ENCODE peak calls at places on chromosomes 11 and 22, in four cellular contexts. T, E, L and R are unnamed samples.

GRCh38 chr11:65958306-65958705 is 3.2 kb upstream of the SART1 start:
- DNase-seq in T (no peak), E (no peak), L (no peak), R (no peak)

GRCh38 chr11:26076591-26076990 is 255.3 kb upstream of the ANO3 start:
- DNase-seq in T (no peak), E (no peak), L (no peak), R (no peak)

GRCh38 chr11:29306527-29306926 is 710.3 kb downstream of the KCNA4 start:
- DNase-seq in T (no peak), E (no peak), L (no peak), R (no peak)

GRCh38 chr22:25420925-25421904 is 143.3 kb upstream of the GRK3 start:
- DNase-seq in T (no peak), E (peak), L (peak), R (no peak)

GRCh38 chr11:127074151-127074761 is 73.7 kb upstream of the KIRREL3 start:
- DNase-seq in T (peak), E (peak), L (no peak), R (no peak)

GRCh38 chr22:19762315-19763140 is 1.9 kb downstream of the TBX1 start:
- DNase-seq in T (no peak), E (no peak), L (peak), R (no peak)

GRCh38 chr22:29370556-29370955 is 17.8 kb downstream of the AP1B1 start:
- DNase-seq in T (no peak), E (no peak), L (peak), R (no peak)

GRCh38 chr11:13644997-13645667 is 23.3 kb upstream of the FAR1 start:
- DNase-seq in T (no peak), E (no peak), L (no peak), R (no peak)

GRCh38 chr11:20003357-20003756 is 156.9 kb downstream of the DBX1 start:
- DNase-seq in T (no peak), E (no peak), L (no peak), R (no peak)

GRCh38 chr11:69529001-69529400 is 47.5 kb downstream of the LINC01488 start:
- DNase-seq in T (no peak), E (no peak), L (no peak), R (no peak)

GRCh38 chr11:115462004-115462541 is 42.1 kb downstream of the CADM1 start:
- DNase-seq in T (no peak), E (no peak), L (no peak), R (no peak)

GRCh38 chr11:67483901-67484665 is 1.3 kb downstream of the AIP start:
- DNase-seq in T (no peak), E (no peak), L (no peak), R (no peak)

GRCh38 chr11:78350646-78351165 is 66.9 kb downstream of the GAB2 start:
- DNase-seq in T (no peak), E (no peak), L (no peak), R (peak)

GRCh38 chr11:66051371-66051765 is 796 bp upstream of the SF3B2 start:
- DNase-seq in T (no peak), E (no peak), L (no peak), R (no peak)

GRCh38 chr11:121688860-121689614 is 236.3 kb upstream of the SORL1-AS1 start:
- DNase-seq in T (peak), E (no peak), L (no peak), R (no peak)

GRCh38 chr11:34890089-34890488 is 26.1 kb downstream of the APIP start:
- DNase-seq in T (no peak), E (no peak), L (no peak), R (no peak)

GRCh38 chr22:42217752-42218280 is 52.6 kb downstream of the TCF20 start:
- DNase-seq in T (no peak), E (no peak), L (no peak), R (no peak)

GRCh38 chr11:110797453-110797852 is 85.2 kb upstream of the ARHGAP20 start:
- DNase-seq in T (no peak), E (no peak), L (no peak), R (peak)

GRCh38 chr11:68938088-68938487 is 34.4 kb downstream of the IGHMBP2 start:
- DNase-seq in T (no peak), E (no peak), L (no peak), R (no peak)

GRCh38 chr11:17923213-17923612 is 89.6 kb downstream of the SERGEF start:
- DNase-seq in T (no peak), E (no peak), L (no peak), R (no peak)

GRCh38 chr11:45988922-45989321 is 66.5 kb downstream of the LARGE2 start:
- DNase-seq in T (no peak), E (no peak), L (no peak), R (no peak)

GRCh38 chr11:118530683-118531596 is at the start of gene TMEM25:
- DNase-seq in T (peak), E (peak), L (peak), R (no peak)

GRCh38 chr11:75242722-75243600 is 2.4 kb downstream of the TPBGL start:
- DNase-seq in T (no peak), E (peak), L (no peak), R (no peak)

GRCh38 chr11:61516675-61517516 is 8.3 kb downstream of the LRRC10B start:
- DNase-seq in T (peak), E (peak), L (peak), R (no peak)

GRCh38 chr11:102603576-102603975 is 21.6 kb downstream of the MMP20 start:
- DNase-seq in T (no peak), E (no peak), L (no peak), R (no peak)

GRCh38 chr22:38203090-38203810 is 1.5 kb downstream of the MAFF start:
- DNase-seq in T (peak), E (peak), L (peak), R (no peak)

GRCh38 chr22:35631597-35631996 is 14.5 kb upstream of the MB start:
- DNase-seq in T (peak), E (peak), L (peak), R (no peak)

GRCh38 chr11:129417458-129417857 is 41.8 kb downstream of the BARX2 start:
- DNase-seq in T (no peak), E (no peak), L (no peak), R (no peak)

GRCh38 chr11:19980957-19981669 is 179.2 kb downstream of the DBX1 start:
- DNase-seq in T (peak), E (peak), L (no peak), R (no peak)

GRCh38 chr11:75162954-75163353 is 12.0 kb downstream of the SLCO2B1 start:
- DNase-seq in T (no peak), E (no peak), L (no peak), R (no peak)

GRCh38 chr11:114082415-114082748 is 22.9 kb downstream of the ZBTB16 start:
- DNase-seq in T (peak), E (no peak), L (no peak), R (peak)

GRCh38 chr11:114080769-114081168 is 21.3 kb downstream of the ZBTB16 start:
- DNase-seq in T (no peak), E (no peak), L (no peak), R (no peak)

GRCh38 chr11:114080219-114080618 is 20.7 kb downstream of the ZBTB16 start:
- DNase-seq in T (no peak), E (no peak), L (no peak), R (peak)

GRCh38 chr11:114082767-114083181 is 23.3 kb downstream of the ZBTB16 start:
- DNase-seq in T (no peak), E (no peak), L (no peak), R (peak)

GRCh38 chr11:114081641-114082414 is 22.3 kb downstream of the ZBTB16 start:
- DNase-seq in T (no peak), E (no peak), L (no peak), R (no peak)
- TF ChIP-seq GABPA in T (no peak), E (no peak), L (no peak), R (no peak)

DNA sequence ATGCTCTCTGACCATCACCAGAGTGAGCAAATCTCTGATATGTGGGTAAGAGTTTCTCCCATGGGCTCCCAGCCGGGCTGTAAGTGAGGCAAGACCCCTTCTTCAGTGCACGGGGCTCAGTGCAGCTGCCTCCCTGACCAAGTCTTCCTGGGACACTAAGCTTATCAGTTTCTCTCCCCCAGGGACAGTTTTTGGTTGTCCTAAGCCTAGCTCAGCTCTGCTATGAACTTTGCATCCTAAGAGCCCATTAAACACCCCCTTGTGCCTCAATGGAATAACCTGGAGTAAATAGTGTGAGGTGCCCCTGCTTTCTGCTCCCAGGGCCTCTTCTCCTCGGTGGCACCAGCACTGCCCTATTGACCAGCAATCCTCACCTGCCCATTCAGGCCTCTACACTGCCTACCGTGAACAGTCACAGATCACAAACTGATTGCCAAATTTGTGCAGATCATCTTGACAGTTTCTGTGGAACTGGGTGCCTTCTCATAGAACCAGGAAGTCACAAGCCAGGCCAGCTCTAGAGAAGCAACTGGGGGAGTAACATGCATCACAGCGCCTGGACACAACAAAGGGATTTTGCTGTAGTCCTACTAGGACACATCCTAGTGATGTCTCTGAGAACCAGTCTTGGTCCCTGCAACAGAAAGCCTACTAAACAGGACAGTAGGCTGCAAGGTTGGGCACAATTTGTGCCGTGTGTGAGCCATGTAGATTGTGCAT is 19.5 kb upstream of the IGLL5 start:
- DNase-seq in T (no peak), E (no peak), L (no peak), R (no peak)
- TF ChIP-seq GABPA in T (no peak), E (no peak), L (no peak), R (no peak)

GRCh38 chr22:32843300-32843699 is 41.8 kb downstream of the TIMP3 start:
- DNase-seq in T (no peak), E (no peak), L (no peak), R (no peak)

GRCh38 chr22:32839776-32840571 is 38.5 kb downstream of the TIMP3 start:
- DNase-seq in T (no peak), E (peak), L (no peak), R (no peak)

GRCh38 chr22:32844251-32844650 is 42.7 kb downstream of the TIMP3 start:
- DNase-seq in T (no peak), E (no peak), L (no peak), R (no peak)

GRCh38 chr22:32841175-32841574 is 39.7 kb downstream of the TIMP3 start:
- DNase-seq in T (no peak), E (no peak), L (no peak), R (no peak)

GRCh38 chr22:32842486-32842885 is 41.0 kb downstream of the TIMP3 start:
- DNase-seq in T (no peak), E (no peak), L (no peak), R (no peak)
- TF ChIP-seq GABPA in T (no peak), E (no peak), L (no peak), R (no peak)

GRCh38 chr11:130429983-130430382 is 1.6 kb upstream of the ADAMTS8 start:
- DNase-seq in T (no peak), E (no peak), L (no peak), R (no peak)

GRCh38 chr11:130431806-130432205 is 3.4 kb upstream of the ADAMTS8 start:
- DNase-seq in T (no peak), E (no peak), L (no peak), R (no peak)

GRCh38 chr11:130428692-130429681 is 578 bp upstream of the ADAMTS8 start:
- DNase-seq in T (no peak), E (no peak), L (no peak), R (no peak)

GRCh38 chr11:130433357-130433756 is 4.9 kb upstream of the ADAMTS8 start:
- DNase-seq in T (no peak), E (no peak), L (no peak), R (no peak)

GRCh38 chr11:130431337-130431773 is 2.9 kb upstream of the ADAMTS8 start:
- DNase-seq in T (peak), E (peak), L (peak), R (no peak)
- TF ChIP-seq GABPA in T (no peak), E (no peak), L (no peak), R (no peak)

GRCh38 chr11:8831861-8832260 is 79.1 kb upstream of the AKIP1 start:
- DNase-seq in T (no peak), E (no peak), L (no peak), R (no peak)
- TF ChIP-seq GABPA in T (no peak), E (no peak), L (no peak), R (no peak)

DNA sequence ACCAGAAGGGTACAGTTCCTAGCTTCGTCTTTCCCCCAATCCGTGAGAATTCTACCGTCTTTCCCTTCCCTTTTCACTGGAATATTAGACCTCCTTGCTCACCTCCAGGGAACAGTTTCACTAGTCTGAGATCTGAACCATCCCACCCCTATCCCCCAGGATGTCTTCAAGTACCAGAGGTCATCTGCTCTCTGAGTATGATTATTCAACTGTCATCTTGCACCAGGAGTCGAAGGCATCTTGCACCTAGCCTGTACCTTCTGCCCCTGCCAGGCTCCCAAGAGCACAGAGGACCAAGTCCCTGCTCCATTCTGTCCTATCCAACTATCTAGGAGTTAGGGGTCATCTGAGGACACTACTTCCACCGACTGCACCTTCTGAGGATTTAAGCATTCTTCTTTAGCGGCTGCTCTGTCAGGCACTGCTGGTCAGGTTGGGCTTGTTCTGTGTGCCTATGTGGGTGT is 804 bp downstream of the ACER3 start:
- DNase-seq in T (no peak), E (no peak), L (peak), R (no peak)
- TF ChIP-seq GABPA in T (no peak), E (no peak), L (no peak), R (no peak)

GRCh38 chr11:124670732-124671131 is 2.8 kb downstream of the SIAE start:
- DNase-seq in T (no peak), E (no peak), L (no peak), R (peak)
- TF ChIP-seq GABPA in T (no peak), E (no peak), L (no peak), R (no peak)